ENCODE peak calls at places on chromosomes 2 and 18, in four cellular contexts. One of them, this sample, is unnamed.

GRCh38 chr2:179543361-179543901 is 278.8 kb upstream of the SESTD1 start:
- DNase-seq in choroid plexus epithelial cell: peak; percentile 23
- DNase-seq in PC-9: peak; percentile 48
- DNase-seq in AG09319: no peak
- DNase-seq in this sample: no peak

GRCh38 chr2:167761465-167762136 is 485.8 kb downstream of the STK39 start:
- DNase-seq in choroid plexus epithelial cell: no peak
- DNase-seq in PC-9: no peak
- DNase-seq in AG09319: no peak
- DNase-seq in this sample: no peak

GRCh38 chr2:54422072-54422581 is 34.0 kb upstream of the SPTBN1 start:
- DNase-seq in PC-9: no peak
- DNase-seq in AG09319: no peak
- DNase-seq in choroid plexus epithelial cell: no peak
- DNase-seq in this sample: no peak

GRCh38 chr2:15298769-15299168 is 262.4 kb downstream of the NBAS start:
- DNase-seq in AG09319: no peak
- DNase-seq in choroid plexus epithelial cell: no peak
- DNase-seq in PC-9: no peak
- DNase-seq in this sample: no peak

GRCh38 chr18:53795061-53795460 is 429.4 kb downstream of the MBD2 start:
- DNase-seq in AG09319: no peak
- DNase-seq in choroid plexus epithelial cell: peak; percentile 66
- DNase-seq in PC-9: no peak
- DNase-seq in this sample: no peak

GRCh38 chr18:62179213-62179612 is 7.6 kb downstream of the PIGN start:
- DNase-seq in choroid plexus epithelial cell: no peak
- DNase-seq in PC-9: no peak
- DNase-seq in AG09319: no peak
- DNase-seq in this sample: no peak

GRCh38 chr2:109636290-109636675 is 22.1 kb downstream of the SOWAHC start:
- DNase-seq in PC-9: peak; percentile 49
- DNase-seq in choroid plexus epithelial cell: peak; percentile 28
- DNase-seq in AG09319: no peak
- DNase-seq in this sample: no peak

GRCh38 chr18:8844721-8845148 is 139.4 kb downstream of the MTCL1 start:
- DNase-seq in AG09319: no peak
- DNase-seq in choroid plexus epithelial cell: no peak
- DNase-seq in PC-9: no peak
- DNase-seq in this sample: no peak

GRCh38 chr18:60157810-60158209 is 214.8 kb downstream of the MC4R start:
- DNase-seq in choroid plexus epithelial cell: no peak
- DNase-seq in PC-9: no peak
- DNase-seq in AG09319: no peak
- DNase-seq in this sample: no peak

GRCh38 chr18:26618130-26618529 is 69.8 kb upstream of the KCTD1 start:
- DNase-seq in PC-9: no peak
- DNase-seq in AG09319: no peak
- DNase-seq in choroid plexus epithelial cell: no peak
- DNase-seq in this sample: no peak

GRCh38 chr2:200483729-200484198 is 26.1 kb downstream of the KCTD18 start:
- DNase-seq in PC-9: peak; percentile 59
- DNase-seq in choroid plexus epithelial cell: peak; percentile 52
- DNase-seq in AG09319: no peak
- DNase-seq in this sample: peak; percentile 77

GRCh38 chr2:233976690-233977294 is 59.6 kb downstream of the TRPM8 start:
- DNase-seq in AG09319: no peak
- DNase-seq in PC-9: peak; percentile 94
- DNase-seq in choroid plexus epithelial cell: peak; percentile 88
- DNase-seq in this sample: no peak

GRCh38 chr2:202221873-202222272 is 16.5 kb downstream of the SUMO1 start:
- DNase-seq in AG09319: no peak
- DNase-seq in choroid plexus epithelial cell: peak; percentile 36
- DNase-seq in PC-9: no peak
- DNase-seq in this sample: no peak

GRCh38 chr2:10772201-10772867 is 40.3 kb downstream of the PDIA6 start:
- DNase-seq in PC-9: no peak
- DNase-seq in choroid plexus epithelial cell: no peak
- DNase-seq in AG09319: no peak
- DNase-seq in this sample: no peak

GRCh38 chr2:832635-833034 is 118.0 kb upstream of the SNTG2 start:
- DNase-seq in PC-9: no peak
- DNase-seq in choroid plexus epithelial cell: no peak
- DNase-seq in AG09319: no peak
- DNase-seq in this sample: no peak

GRCh38 chr2:232328516-232329460 is 49.8 kb upstream of the ALPP start:
- DNase-seq in AG09319: no peak
- DNase-seq in PC-9: no peak
- DNase-seq in choroid plexus epithelial cell: no peak
- DNase-seq in this sample: no peak

GRCh38 chr18:63443820-63444219 is 21.5 kb upstream of the VPS4B start:
- DNase-seq in choroid plexus epithelial cell: no peak
- DNase-seq in AG09319: no peak
- DNase-seq in PC-9: peak; percentile 43
- DNase-seq in this sample: no peak
- TF ChIP-seq CTCF in choroid plexus epithelial cell: no peak
- TF ChIP-seq CTCF in AG09319: no peak
- TF ChIP-seq CTCF in PC-9: no peak
- TF ChIP-seq CTCF in this sample: no peak

GRCh38 chr2:101998556-101999121 is 6.9 kb downstream of the IL1R2 start:
- DNase-seq in PC-9: no peak
- DNase-seq in AG09319: no peak
- DNase-seq in choroid plexus epithelial cell: no peak
- DNase-seq in this sample: no peak
- TF ChIP-seq CTCF in PC-9: no peak
- TF ChIP-seq CTCF in AG09319: no peak
- TF ChIP-seq CTCF in choroid plexus epithelial cell: no peak
- TF ChIP-seq CTCF in this sample: no peak

GRCh38 chr2:230422149-230422548 is 6.1 kb downstream of the SP100 start:
- DNase-seq in choroid plexus epithelial cell: no peak
- DNase-seq in AG09319: no peak
- DNase-seq in PC-9: no peak
- DNase-seq in this sample: no peak
- TF ChIP-seq CTCF in choroid plexus epithelial cell: peak; percentile 24
- TF ChIP-seq CTCF in AG09319: no peak
- TF ChIP-seq CTCF in PC-9: no peak
- TF ChIP-seq CTCF in this sample: peak; percentile 14

GRCh38 chr18:38790303-38790702 is 1224.7 kb upstream of the CELF4 start:
- DNase-seq in choroid plexus epithelial cell: no peak
- DNase-seq in PC-9: no peak
- DNase-seq in AG09319: no peak
- DNase-seq in this sample: no peak
- TF ChIP-seq CTCF in choroid plexus epithelial cell: no peak
- TF ChIP-seq CTCF in PC-9: no peak
- TF ChIP-seq CTCF in AG09319: no peak
- TF ChIP-seq CTCF in this sample: no peak

DNA sequence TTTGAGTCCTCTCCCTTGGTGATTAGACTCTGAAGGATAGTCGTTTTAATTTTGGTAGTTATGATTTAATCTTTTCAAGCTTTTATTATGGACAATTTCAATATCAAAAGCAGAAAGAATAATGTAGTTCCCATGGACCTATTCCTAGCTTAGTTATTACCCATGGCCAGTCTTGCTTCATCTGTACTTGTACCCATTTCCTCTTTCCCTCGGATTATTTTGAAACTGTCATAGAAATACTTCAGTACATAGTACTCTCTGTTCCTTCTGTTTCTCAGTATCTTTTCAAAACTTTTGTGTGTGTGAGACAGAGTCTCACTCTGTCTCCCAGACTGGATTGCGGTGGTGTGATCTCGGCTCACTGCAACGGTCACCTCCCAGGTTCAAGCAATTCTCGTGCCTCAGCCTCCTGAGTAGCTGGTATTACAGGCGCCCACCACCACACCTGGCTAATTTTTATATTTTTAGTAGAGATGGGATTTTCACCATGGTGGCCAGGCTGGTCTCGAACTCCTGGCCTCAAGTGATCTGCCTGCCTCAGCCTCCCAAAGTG is 238.7 kb downstream of the PRKCE start:
- DNase-seq in choroid plexus epithelial cell: no peak
- DNase-seq in PC-9: no peak
- DNase-seq in AG09319: no peak
- DNase-seq in this sample: no peak
- TF ChIP-seq CTCF in choroid plexus epithelial cell: no peak
- TF ChIP-seq CTCF in PC-9: no peak
- TF ChIP-seq CTCF in AG09319: no peak
- TF ChIP-seq CTCF in this sample: no peak

DNA sequence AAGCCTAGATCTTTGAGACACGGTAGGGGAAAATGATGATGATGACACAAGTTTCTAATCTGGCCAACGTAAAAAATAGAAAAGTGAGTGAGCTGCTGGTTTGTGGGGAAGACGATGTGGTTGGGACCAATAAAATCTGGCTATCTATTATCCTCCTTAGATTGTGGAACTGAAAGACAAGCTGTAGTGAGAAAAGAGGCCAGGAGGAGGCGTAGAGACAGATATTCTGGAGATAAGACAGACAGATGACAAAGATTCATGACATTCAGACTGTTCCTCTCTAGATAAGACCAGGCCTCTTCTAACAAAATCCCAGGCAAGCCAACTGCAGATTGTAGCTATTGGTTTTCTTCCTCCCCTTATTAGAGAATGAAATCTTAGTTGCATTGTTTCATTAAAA is 376.3 kb upstream of the UBE2E3 start:
- DNase-seq in PC-9: no peak
- DNase-seq in AG09319: no peak
- DNase-seq in choroid plexus epithelial cell: peak; percentile 40
- DNase-seq in this sample: no peak
- TF ChIP-seq CTCF in PC-9: peak; percentile 57
- TF ChIP-seq CTCF in AG09319: peak; percentile 0
- TF ChIP-seq CTCF in choroid plexus epithelial cell: peak; percentile 55
- TF ChIP-seq CTCF in this sample: no peak

GRCh38 chr2:45483997-45484396 is 127.1 kb downstream of the SRBD1 start:
- DNase-seq in PC-9: no peak
- DNase-seq in choroid plexus epithelial cell: peak; percentile 20
- DNase-seq in AG09319: no peak
- DNase-seq in this sample: no peak
- TF ChIP-seq CTCF in PC-9: peak; percentile 62
- TF ChIP-seq CTCF in choroid plexus epithelial cell: peak; percentile 52
- TF ChIP-seq CTCF in AG09319: peak; percentile 30
- TF ChIP-seq CTCF in this sample: no peak

DNA sequence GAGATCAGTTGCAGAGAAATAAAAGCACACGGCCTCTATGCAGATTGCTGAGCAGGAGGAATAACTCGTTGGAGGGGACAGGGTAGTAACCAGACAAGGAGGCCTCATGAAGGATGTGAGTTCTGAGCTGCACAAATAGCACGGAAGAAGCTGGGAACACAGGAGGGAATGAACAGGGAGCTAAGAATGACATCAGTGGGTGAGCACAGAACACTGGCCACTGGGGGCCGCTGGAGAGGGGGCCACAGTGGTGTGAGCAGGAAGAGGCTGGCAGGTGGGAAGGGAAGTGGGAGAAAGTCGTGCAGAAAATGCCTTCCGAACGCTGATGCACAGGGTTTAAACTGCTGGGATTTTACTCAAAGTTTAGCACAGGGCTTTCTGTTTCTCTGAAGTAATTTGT is 61.0 kb downstream of the ZAP70 start:
- DNase-seq in choroid plexus epithelial cell: peak; percentile 23
- DNase-seq in PC-9: no peak
- DNase-seq in AG09319: no peak
- DNase-seq in this sample: no peak
- TF ChIP-seq CTCF in choroid plexus epithelial cell: peak; percentile 56
- TF ChIP-seq CTCF in PC-9: peak; percentile 62
- TF ChIP-seq CTCF in AG09319: no peak
- TF ChIP-seq CTCF in this sample: no peak

GRCh38 chr2:175356901-175357300 is 175.4 kb upstream of the ATP5MC3 start:
- DNase-seq in PC-9: no peak
- DNase-seq in choroid plexus epithelial cell: no peak
- DNase-seq in AG09319: no peak
- DNase-seq in this sample: no peak

GRCh38 chr2:175355246-175355645 is 173.7 kb upstream of the ATP5MC3 start:
- DNase-seq in choroid plexus epithelial cell: no peak
- DNase-seq in PC-9: no peak
- DNase-seq in AG09319: no peak
- DNase-seq in this sample: no peak
- TF ChIP-seq CTCF in choroid plexus epithelial cell: no peak
- TF ChIP-seq CTCF in PC-9: no peak
- TF ChIP-seq CTCF in AG09319: no peak
- TF ChIP-seq CTCF in this sample: no peak

This sample was measured in Peyer's patch.